ENCODE peak calls at places on chromosomes 7 and 10, in six cellular contexts. One of them, this sample, is unnamed.

GRCh38 chr7:69696686-69697685 is 98.7 kb downstream of the AUTS2 start:
- DNase-seq in GM23338: no peak
- DNase-seq in SJSA1: no peak
- DNase-seq in activated CD8-positive, alpha-beta memory T cell treated with anti-CD3 and anti-CD28 coated beads for 24 hours: no peak
- DNase-seq in stimulated activated CD4-positive, alpha-beta T cell treated with anti-CD3 and anti-CD28 coated beads, Interleukin-1b, Interleukin-23, amount 100 ng/mL, for 1 hour: no peak
- DNase-seq in left ventricle myocardium inferior: no peak
- DNase-seq in this sample: no peak

GRCh38 chr7:29412912-29413311 is 150.7 kb upstream of the PRR15 start:
- DNase-seq in GM23338: no peak
- DNase-seq in SJSA1: no peak
- DNase-seq in activated CD8-positive, alpha-beta memory T cell treated with anti-CD3 and anti-CD28 coated beads for 24 hours: no peak
- DNase-seq in stimulated activated CD4-positive, alpha-beta T cell treated with anti-CD3 and anti-CD28 coated beads, Interleukin-1b, Interleukin-23, amount 100 ng/mL, for 1 hour: no peak
- DNase-seq in left ventricle myocardium inferior: no peak
- DNase-seq in this sample: no peak

GRCh38 chr7:35905555-35905954 is 104.7 kb downstream of the SEPTIN7 start:
- DNase-seq in GM23338: no peak
- DNase-seq in SJSA1: no peak
- DNase-seq in activated CD8-positive, alpha-beta memory T cell treated with anti-CD3 and anti-CD28 coated beads for 24 hours: no peak
- DNase-seq in stimulated activated CD4-positive, alpha-beta T cell treated with anti-CD3 and anti-CD28 coated beads, Interleukin-1b, Interleukin-23, amount 100 ng/mL, for 1 hour: no peak
- DNase-seq in left ventricle myocardium inferior: no peak
- DNase-seq in this sample: no peak

GRCh38 chr10:24501312-24501711 is 222.4 kb downstream of the ARHGAP21 start:
- DNase-seq in GM23338: no peak
- DNase-seq in SJSA1: no peak
- DNase-seq in activated CD8-positive, alpha-beta memory T cell treated with anti-CD3 and anti-CD28 coated beads for 24 hours: no peak
- DNase-seq in stimulated activated CD4-positive, alpha-beta T cell treated with anti-CD3 and anti-CD28 coated beads, Interleukin-1b, Interleukin-23, amount 100 ng/mL, for 1 hour: no peak
- DNase-seq in left ventricle myocardium inferior: no peak
- DNase-seq in this sample: no peak

GRCh38 chr7:157490465-157490912 is 153.7 kb downstream of the DNAJB6 start:
- DNase-seq in GM23338: no peak
- DNase-seq in SJSA1: peak
- DNase-seq in activated CD8-positive, alpha-beta memory T cell treated with anti-CD3 and anti-CD28 coated beads for 24 hours: peak
- DNase-seq in stimulated activated CD4-positive, alpha-beta T cell treated with anti-CD3 and anti-CD28 coated beads, Interleukin-1b, Interleukin-23, amount 100 ng/mL, for 1 hour: peak
- DNase-seq in left ventricle myocardium inferior: no peak
- DNase-seq in this sample: no peak

GRCh38 chr7:82677064-82677463 is 233.5 kb upstream of the CACNA2D1 start:
- DNase-seq in GM23338: peak
- DNase-seq in SJSA1: no peak
- DNase-seq in activated CD8-positive, alpha-beta memory T cell treated with anti-CD3 and anti-CD28 coated beads for 24 hours: no peak
- DNase-seq in stimulated activated CD4-positive, alpha-beta T cell treated with anti-CD3 and anti-CD28 coated beads, Interleukin-1b, Interleukin-23, amount 100 ng/mL, for 1 hour: no peak
- DNase-seq in left ventricle myocardium inferior: no peak
- DNase-seq in this sample: no peak

GRCh38 chr7:108456845-108457540 is 757 bp upstream of the NRCAM start:
- DNase-seq in GM23338: peak
- DNase-seq in SJSA1: no peak
- DNase-seq in activated CD8-positive, alpha-beta memory T cell treated with anti-CD3 and anti-CD28 coated beads for 24 hours: no peak
- DNase-seq in stimulated activated CD4-positive, alpha-beta T cell treated with anti-CD3 and anti-CD28 coated beads, Interleukin-1b, Interleukin-23, amount 100 ng/mL, for 1 hour: no peak
- DNase-seq in left ventricle myocardium inferior: no peak
- DNase-seq in this sample: no peak

GRCh38 chr10:88553116-88553752 is 29.9 kb downstream of the RNLS start:
- DNase-seq in GM23338: peak
- DNase-seq in SJSA1: no peak
- DNase-seq in activated CD8-positive, alpha-beta memory T cell treated with anti-CD3 and anti-CD28 coated beads for 24 hours: no peak
- DNase-seq in stimulated activated CD4-positive, alpha-beta T cell treated with anti-CD3 and anti-CD28 coated beads, Interleukin-1b, Interleukin-23, amount 100 ng/mL, for 1 hour: no peak
- DNase-seq in left ventricle myocardium inferior: no peak
- DNase-seq in this sample: peak

GRCh38 chr10:30034433-30035137 is 24.8 kb downstream of the JCAD start:
- DNase-seq in GM23338: peak
- DNase-seq in SJSA1: no peak
- DNase-seq in activated CD8-positive, alpha-beta memory T cell treated with anti-CD3 and anti-CD28 coated beads for 24 hours: no peak
- DNase-seq in stimulated activated CD4-positive, alpha-beta T cell treated with anti-CD3 and anti-CD28 coated beads, Interleukin-1b, Interleukin-23, amount 100 ng/mL, for 1 hour: no peak
- DNase-seq in left ventricle myocardium inferior: no peak
- DNase-seq in this sample: no peak

GRCh38 chr10:75012471-75012870 is 99.0 kb upstream of the SAMD8 start:
- DNase-seq in GM23338: no peak
- DNase-seq in SJSA1: no peak
- DNase-seq in activated CD8-positive, alpha-beta memory T cell treated with anti-CD3 and anti-CD28 coated beads for 24 hours: no peak
- DNase-seq in stimulated activated CD4-positive, alpha-beta T cell treated with anti-CD3 and anti-CD28 coated beads, Interleukin-1b, Interleukin-23, amount 100 ng/mL, for 1 hour: no peak
- DNase-seq in left ventricle myocardium inferior: no peak
- DNase-seq in this sample: no peak

GRCh38 chr10:62182595-62182994 is 86.0 kb downstream of the RTKN2 start:
- DNase-seq in GM23338: no peak
- DNase-seq in SJSA1: no peak
- DNase-seq in activated CD8-positive, alpha-beta memory T cell treated with anti-CD3 and anti-CD28 coated beads for 24 hours: no peak
- DNase-seq in stimulated activated CD4-positive, alpha-beta T cell treated with anti-CD3 and anti-CD28 coated beads, Interleukin-1b, Interleukin-23, amount 100 ng/mL, for 1 hour: no peak
- DNase-seq in left ventricle myocardium inferior: no peak
- DNase-seq in this sample: no peak

GRCh38 chr10:43138757-43139241 is 554 bp downstream of the CSGALNACT2 start:
- DNase-seq in GM23338: peak
- DNase-seq in SJSA1: no peak
- DNase-seq in activated CD8-positive, alpha-beta memory T cell treated with anti-CD3 and anti-CD28 coated beads for 24 hours: no peak
- DNase-seq in stimulated activated CD4-positive, alpha-beta T cell treated with anti-CD3 and anti-CD28 coated beads, Interleukin-1b, Interleukin-23, amount 100 ng/mL, for 1 hour: no peak
- DNase-seq in left ventricle myocardium inferior: no peak
- DNase-seq in this sample: peak

GRCh38 chr7:128836729-128837348 is 6.6 kb downstream of the FLNC start:
- DNase-seq in GM23338: no peak
- DNase-seq in SJSA1: peak
- DNase-seq in activated CD8-positive, alpha-beta memory T cell treated with anti-CD3 and anti-CD28 coated beads for 24 hours: no peak
- DNase-seq in stimulated activated CD4-positive, alpha-beta T cell treated with anti-CD3 and anti-CD28 coated beads, Interleukin-1b, Interleukin-23, amount 100 ng/mL, for 1 hour: no peak
- DNase-seq in left ventricle myocardium inferior: peak
- DNase-seq in this sample: no peak

GRCh38 chr10:104415526-104416165 is 62.0 kb downstream of the CFAP58 start:
- DNase-seq in GM23338: no peak
- DNase-seq in SJSA1: no peak
- DNase-seq in activated CD8-positive, alpha-beta memory T cell treated with anti-CD3 and anti-CD28 coated beads for 24 hours: no peak
- DNase-seq in stimulated activated CD4-positive, alpha-beta T cell treated with anti-CD3 and anti-CD28 coated beads, Interleukin-1b, Interleukin-23, amount 100 ng/mL, for 1 hour: no peak
- DNase-seq in left ventricle myocardium inferior: no peak
- DNase-seq in this sample: no peak

GRCh38 chr10:88687853-88688467 is 18.1 kb upstream of the LIPK start:
- DNase-seq in GM23338: peak
- DNase-seq in SJSA1: no peak
- DNase-seq in activated CD8-positive, alpha-beta memory T cell treated with anti-CD3 and anti-CD28 coated beads for 24 hours: no peak
- DNase-seq in stimulated activated CD4-positive, alpha-beta T cell treated with anti-CD3 and anti-CD28 coated beads, Interleukin-1b, Interleukin-23, amount 100 ng/mL, for 1 hour: no peak
- DNase-seq in left ventricle myocardium inferior: no peak
- DNase-seq in this sample: peak

GRCh38 chr10:129023057-129023456 is 444.0 kb upstream of the MGMT start:
- DNase-seq in GM23338: peak
- DNase-seq in SJSA1: no peak
- DNase-seq in activated CD8-positive, alpha-beta memory T cell treated with anti-CD3 and anti-CD28 coated beads for 24 hours: no peak
- DNase-seq in stimulated activated CD4-positive, alpha-beta T cell treated with anti-CD3 and anti-CD28 coated beads, Interleukin-1b, Interleukin-23, amount 100 ng/mL, for 1 hour: no peak
- DNase-seq in left ventricle myocardium inferior: peak
- DNase-seq in this sample: no peak

This sample was measured in HTR-8/SVneo.